ENCODE peak calls at places on chromosomes 4 and X, in six cellular contexts. J is left ventricle myocardium inferior, U is IMR-90, Y is Karpas-422, O is RWPE2, D is breast epithelium. M is an unnamed sample. For H3K4me1, the result is how much of the 10 kb centered on the place peaks cover.

GRCh38 chr4:56511098-56511497 is 5.5 kb downstream of the ARL9 start:
- DNase-seq in U (no peak), O (no peak), J (no peak), Y (no peak), D (no peak), M (no peak)

GRCh38 chrX:121000589-121000988 is 15.0 kb upstream of the CT47A1 start:
- DNase-seq in Y (peak), U (no peak), O (no peak), J (no peak), D (no peak), M (no peak)

GRCh38 chr4:94452476-94453300 is 946 bp downstream of the PDLIM5 start:
- DNase-seq in D (peak), Y (peak), U (peak), O (peak), J (peak), M (peak)

GRCh38 chrX:101740642-101741041 is 81.0 kb upstream of the ARMCX2 start:
- DNase-seq in Y (no peak), D (no peak), U (no peak), O (no peak), J (no peak), M (no peak)

GRCh38 chr4:56129431-56129861 is 180.7 kb downstream of the CEP135 start:
- DNase-seq in O (no peak), Y (peak), J (no peak), U (no peak), D (no peak), M (no peak)

GRCh38 chrX:107701493-107702121 is 73.3 kb downstream of the PRPS1 start:
- DNase-seq in J (no peak), D (no peak), O (no peak), U (no peak), Y (peak), M (no peak)

GRCh38 chr4:953574-953915 is 19.8 kb downstream of the DGKQ start:
- DNase-seq in D (no peak), J (no peak), Y (no peak), U (no peak), O (no peak), M (no peak)

GRCh38 chr4:68375667-68376559 is 26.0 kb upstream of the YTHDC1 start:
- DNase-seq in U (peak), D (no peak), Y (peak), O (no peak), J (no peak), M (no peak)

GRCh38 chr4:165915215-165915614 is 42.2 kb downstream of the TLL1 start:
- DNase-seq in D (no peak), Y (no peak), J (no peak), U (no peak), O (no peak), M (no peak)

GRCh38 chr4:53489279-53489889 is 101.9 kb downstream of the LNX1 start:
- DNase-seq in J (no peak), U (peak), D (no peak), O (no peak), Y (no peak), M (no peak)

GRCh38 chr4:82447886-82448285 is 17.5 kb downstream of the ENOPH1 start:
- DNase-seq in D (no peak), J (no peak), O (no peak), U (no peak), Y (no peak), M (no peak)

GRCh38 chr4:8640816-8641215 is 48.3 kb downstream of the CPZ start:
- DNase-seq in J (peak), O (no peak), D (no peak), Y (no peak), U (no peak), M (peak)

GRCh38 chr4:19748911-19749473 is 502.7 kb upstream of the SLIT2 start:
- DNase-seq in D (no peak), O (no peak), J (no peak), Y (no peak), U (peak), M (no peak)

GRCh38 chr4:164307262-164307661 is 446.7 kb upstream of the SMIM31 start:
- DNase-seq in J (no peak), O (no peak), D (no peak), Y (no peak), U (no peak), M (no peak)

GRCh38 chrX:599837-600715 is 30.5 kb upstream of the SHOX start:
- DNase-seq in J (no peak), U (no peak), Y (no peak), D (no peak), O (no peak), M (no peak)

GRCh38 chr4:4247711-4248035 is 350 bp downstream of the TMEM128 start:
- DNase-seq in J (no peak), D (no peak), O (no peak), U (peak), Y (no peak), M (no peak)

GRCh38 chrX:104913348-104913747 is 307.1 kb downstream of the TEX13A start:
- DNase-seq in O (no peak), U (no peak), J (no peak), Y (peak), D (no peak), M (no peak)

GRCh38 chr4:73620115-73620792 is at the start of gene RASSF6:
- DNase-seq in D (peak), O (peak), U (no peak), J (no peak), Y (peak), M (peak)

GRCh38 chrX:130173190-130173895 is 1.6 kb downstream of the RAB33A start:
- DNase-seq in U (peak), Y (no peak), D (no peak), J (peak), O (no peak), M (no peak)

DNA sequence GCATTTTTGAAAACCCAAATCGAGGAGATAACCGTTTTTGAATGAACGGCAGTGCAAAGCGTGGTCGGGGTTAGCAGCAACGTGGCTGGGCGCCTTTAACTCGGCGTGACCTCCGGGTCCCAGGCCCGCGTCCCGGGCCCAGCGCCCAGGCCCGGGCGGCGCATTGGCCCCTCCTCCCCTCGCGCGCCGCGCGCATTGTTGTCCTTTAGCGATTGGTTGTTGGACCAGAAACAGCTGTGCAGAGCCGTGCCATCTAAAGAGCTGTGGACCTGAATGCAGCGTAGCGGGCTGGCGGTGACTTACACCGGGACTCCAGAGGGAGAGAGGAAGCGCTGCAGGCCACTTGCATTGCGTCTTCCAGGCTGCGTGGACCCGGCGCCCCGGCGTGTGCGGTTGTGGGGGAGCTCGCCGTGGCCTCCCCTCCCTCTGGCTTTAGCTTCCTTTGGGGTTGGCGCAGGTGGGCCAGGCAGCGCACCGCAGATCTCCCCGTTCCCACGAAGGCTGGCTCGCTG is at the start of gene STOX2:
- DNase-seq in U (peak), Y (no peak), D (peak), O (no peak), J (peak), M (peak)
- H3K4me3 ChIP-seq in U (peak), Y (no peak), D (peak), O (peak), J (peak), M (peak)

GRCh38 chr4:40621592-40622512 is 7.8 kb downstream of the RBM47 start:
- DNase-seq in O (peak), J (peak), U (peak), Y (peak), D (peak), M (peak)
- H3K27ac ChIP-seq in O (peak), J (no peak), U (no peak), Y (no peak), D (peak), M (no peak)

GRCh38 chr4:54497947-54498346 is 159.8 kb upstream of the KIT start:
- DNase-seq in U (no peak), O (no peak), Y (no peak), J (no peak), D (no peak), M (no peak)
- H3K4me1 ChIP-seq in U (under half), O (under half), Y (under half), J (under half), D (under half), M (under half)

DNA sequence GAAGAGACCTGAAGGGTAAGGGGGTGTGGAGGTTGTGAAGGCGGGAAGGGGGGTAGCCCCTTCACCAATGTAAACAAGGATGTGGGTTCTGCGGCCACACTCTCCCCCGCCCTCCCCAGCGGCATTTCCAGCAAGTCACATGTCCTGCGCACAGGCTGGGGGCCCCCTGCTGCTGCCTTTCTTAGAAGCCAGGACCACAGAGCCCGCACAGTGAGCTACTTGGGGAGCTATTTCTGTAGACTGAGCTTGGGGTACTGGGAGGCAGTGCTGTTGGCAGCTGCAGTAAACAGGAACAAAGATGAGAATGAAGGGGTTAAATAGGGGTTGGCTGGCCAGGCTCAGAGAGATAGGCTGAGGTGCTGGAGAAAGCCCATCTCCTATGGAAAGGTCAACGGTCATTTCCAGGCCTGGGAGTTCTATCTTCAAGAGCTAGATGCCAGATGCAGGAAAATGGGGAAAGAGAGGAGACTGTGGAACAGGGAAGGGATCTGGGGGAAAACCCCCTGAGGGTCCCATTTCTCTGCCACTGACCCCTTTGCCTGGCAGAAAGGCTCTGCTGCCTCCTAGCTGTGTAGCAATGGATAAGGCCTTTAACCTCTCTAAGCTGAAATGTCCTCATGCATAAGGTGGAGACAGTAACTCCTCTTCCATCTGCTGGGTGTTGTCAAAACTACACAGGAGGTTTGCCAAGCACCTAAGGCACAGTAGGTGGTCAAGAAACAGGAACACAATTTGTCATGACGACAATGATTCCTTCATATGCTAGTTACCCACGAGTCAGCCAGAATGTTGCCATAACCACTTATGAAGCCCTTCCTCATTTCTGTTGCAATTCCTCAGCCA is 18.5 kb upstream of the PIM2 start:
- DNase-seq in D (no peak), O (no peak), J (peak), Y (no peak), U (no peak), M (no peak)
- H3K4me3 ChIP-seq in D (no peak), O (no peak), J (no peak), Y (no peak), U (no peak), M (no peak)

GRCh38 chr4:17785858-17786257 is 4.4 kb upstream of the FAM184B start:
- DNase-seq in J (no peak), D (no peak), O (no peak), U (no peak), Y (no peak), M (no peak)

GRCh38 chr4:17781831-17782287 is 438 bp upstream of the FAM184B start:
- DNase-seq in Y (no peak), U (no peak), D (no peak), J (no peak), O (no peak), M (no peak)

GRCh38 chr4:17786567-17786966 is 5.1 kb upstream of the FAM184B start:
- DNase-seq in O (no peak), J (no peak), Y (no peak), D (no peak), U (peak), M (no peak)

GRCh38 chr4:17788956-17789355 is 7.5 kb upstream of the FAM184B start:
- DNase-seq in J (no peak), Y (no peak), O (no peak), D (no peak), U (peak), M (no peak)

GRCh38 chr4:17787315-17787714 is 5.9 kb upstream of the FAM184B start:
- DNase-seq in Y (no peak), D (no peak), U (peak), J (no peak), O (no peak), M (no peak)
- H3K27ac ChIP-seq in Y (no peak), D (no peak), U (no peak), J (no peak), O (no peak), M (no peak)

GRCh38 chrX:42941671-42942070 is 163.7 kb upstream of the PPP1R2C start:
- DNase-seq in O (no peak), U (no peak), J (no peak), Y (no peak), D (no peak), M (no peak)
- H3K4me1 ChIP-seq in O (under half), U (under half), J (under half), Y (under half), D (under half), M (under half)

M was measured in aorta.